ENCODE peak calls at places on chromosomes 7 and 10, in four cellular contexts. K is WTC11, L is left ventricle myocardium inferior, H is fibroblast of pulmonary artery. X is an unnamed sample.

GRCh38 chr10:971613-972012 is 16.6 kb upstream of the GTPBP4 start:
- DNase-seq in K (no peak), L (no peak), H (no peak), X (no peak)

GRCh38 chr7:72098812-72099211 is 313.3 kb downstream of the CALN1 start:
- DNase-seq in K (no peak), L (no peak), H (no peak), X (no peak)

GRCh38 chr7:76020031-76020714 is 25.8 kb upstream of the TMEM120A start:
- DNase-seq in K (peak), L (peak), H (peak), X (peak)

GRCh38 chr7:1523838-1524237 is 6.7 kb upstream of the MAFK start:
- DNase-seq in K (no peak), L (no peak), H (no peak), X (no peak)

GRCh38 chr10:131816941-131817700 is 83.7 kb upstream of the PPP2R2D start:
- DNase-seq in K (no peak), L (no peak), H (no peak), X (no peak)

GRCh38 chr10:71784679-71785272 is 11.5 kb upstream of the VSIR start:
- DNase-seq in K (no peak), L (no peak), H (no peak), X (no peak)

GRCh38 chr10:80252296-80252887 is 37.1 kb downstream of the MAT1A start:
- DNase-seq in K (no peak), L (no peak), H (no peak), X (no peak)

GRCh38 chr10:125014984-125015944 is 73.3 kb downstream of the ZRANB1 start:
- DNase-seq in K (no peak), L (peak), H (no peak), X (no peak)

GRCh38 chr7:27459729-27460048 is 203.0 kb downstream of the HIBADH start:
- DNase-seq in K (no peak), L (no peak), H (peak), X (no peak)

GRCh38 chr10:86888585-86889381 is 68.6 kb downstream of the MMRN2 start:
- DNase-seq in K (no peak), L (no peak), H (peak), X (no peak)

GRCh38 chr7:156169474-156170370 is 357.5 kb upstream of the SHH start:
- DNase-seq in K (no peak), L (no peak), H (no peak), X (no peak)

GRCh38 chr10:76034236-76035009 is 603.0 kb downstream of the LRMDA start:
- DNase-seq in K (no peak), L (no peak), H (no peak), X (no peak)

GRCh38 chr10:30373596-30374327 is 24.7 kb upstream of the MTPAP start:
- DNase-seq in K (no peak), L (no peak), H (no peak), X (no peak)

GRCh38 chr10:122420624-122421007 is 33.8 kb upstream of the ARMS2 start:
- DNase-seq in K (no peak), L (no peak), H (no peak), X (no peak)

GRCh38 chr10:31353574-31353973 is 34.6 kb downstream of the ZEB1 start:
- DNase-seq in K (no peak), L (no peak), H (peak), X (no peak)

GRCh38 chr7:30908681-30909080 is 3.0 kb upstream of the AQP1 start:
- DNase-seq in K (peak), L (no peak), H (no peak), X (peak)

GRCh38 chr10:127068485-127068884 is 127.9 kb downstream of the INSYN2A start:
- DNase-seq in K (no peak), L (no peak), H (no peak), X (no peak)

GRCh38 chr7:596819-597182 is 77.2 kb upstream of the PDGFA start:
- DNase-seq in K (no peak), L (no peak), H (no peak), X (no peak)

GRCh38 chr10:70508912-70509366 is 30.4 kb downstream of the PALD1 start:
- DNase-seq in K (peak), L (peak), H (peak), X (peak)

GRCh38 chr10:131692176-131692575 is 208.6 kb upstream of the PPP2R2D start:
- DNase-seq in K (no peak), L (no peak), H (no peak), X (no peak)

GRCh38 chr10:113026679-113027078 is 76.6 kb downstream of the TCF7L2 start:
- DNase-seq in K (no peak), L (no peak), H (no peak), X (no peak)

GRCh38 chr10:93773120-93773519 is 15.4 kb downstream of the LGI1 start:
- DNase-seq in K (no peak), L (no peak), H (no peak), X (no peak)

GRCh38 chr10:6920072-6921019 is 340.3 kb upstream of the PRKCQ start:
- DNase-seq in K (peak), L (peak), H (peak), X (peak)

GRCh38 chr10:60524541-60524940 is 134.9 kb upstream of the ANK3 start:
- DNase-seq in K (no peak), L (no peak), H (peak), X (no peak)

GRCh38 chr7:103348959-103349358 is 1.5 kb downstream of the PSMC2 start:
- DNase-seq in K (no peak), L (no peak), H (no peak), X (no peak)

GRCh38 chr7:152528612-152529011 is 92.8 kb upstream of the KMT2C start:
- DNase-seq in K (no peak), L (no peak), H (no peak), X (no peak)

GRCh38 chr10:31751401-31752080 is 177.1 kb downstream of the ARHGAP12 start:
- DNase-seq in K (no peak), L (no peak), H (no peak), X (no peak)

GRCh38 chr7:103037476-103037822 is 37.1 kb downstream of the FBXL13 start:
- DNase-seq in K (no peak), L (no peak), H (no peak), X (no peak)

GRCh38 chr10:74929197-74929596 is 102.8 kb downstream of the KAT6B start:
- DNase-seq in K (no peak), L (no peak), H (peak), X (no peak)

GRCh38 chr10:3251172-3251571 is 78.6 kb upstream of the PITRM1 start:
- DNase-seq in K (no peak), L (no peak), H (no peak), X (no peak)

GRCh38 chr7:47534322-47535032 is 47.4 kb downstream of the TNS3 start:
- DNase-seq in K (no peak), L (no peak), H (no peak), X (no peak)
- TF ChIP-seq CTCF in K (no peak), L (no peak), H (no peak), X (no peak)

DNA sequence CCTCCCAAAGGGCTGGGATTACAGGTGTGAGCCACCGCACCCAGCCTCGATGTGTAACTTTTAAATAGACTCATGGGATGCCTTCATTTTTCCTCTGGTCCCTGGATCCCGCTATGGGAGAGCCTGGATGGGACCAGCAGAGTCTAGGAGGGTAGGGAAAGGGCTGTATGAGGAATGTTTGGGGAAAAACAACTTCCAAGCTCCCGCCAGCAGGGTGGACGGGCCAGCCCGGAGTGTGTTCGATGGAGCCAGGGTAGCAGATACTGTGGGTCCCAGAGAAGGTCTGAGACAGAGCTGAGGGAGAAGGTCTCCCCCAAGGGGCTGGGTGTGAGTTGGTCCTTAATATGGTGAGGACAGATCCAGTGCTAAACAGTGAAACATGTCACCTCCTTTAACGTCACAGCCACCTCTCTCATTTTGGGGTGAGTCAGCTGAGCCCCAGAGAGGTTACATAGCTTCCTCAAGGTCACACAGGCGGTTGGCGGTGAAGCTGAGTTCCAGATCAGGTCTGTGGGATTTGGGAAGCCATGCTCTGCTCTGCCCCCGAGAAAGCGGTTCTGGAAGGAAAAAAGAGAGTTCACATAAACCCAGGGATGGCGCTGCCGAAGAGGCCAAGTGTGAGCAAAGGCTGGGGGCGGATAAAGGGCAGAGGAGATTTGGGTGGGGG is 66.4 kb downstream of the MYL10 start:
- DNase-seq in K (no peak), L (no peak), H (no peak), X (no peak)
- TF ChIP-seq CTCF in K (no peak), L (no peak), H (no peak), X (no peak)

DNA sequence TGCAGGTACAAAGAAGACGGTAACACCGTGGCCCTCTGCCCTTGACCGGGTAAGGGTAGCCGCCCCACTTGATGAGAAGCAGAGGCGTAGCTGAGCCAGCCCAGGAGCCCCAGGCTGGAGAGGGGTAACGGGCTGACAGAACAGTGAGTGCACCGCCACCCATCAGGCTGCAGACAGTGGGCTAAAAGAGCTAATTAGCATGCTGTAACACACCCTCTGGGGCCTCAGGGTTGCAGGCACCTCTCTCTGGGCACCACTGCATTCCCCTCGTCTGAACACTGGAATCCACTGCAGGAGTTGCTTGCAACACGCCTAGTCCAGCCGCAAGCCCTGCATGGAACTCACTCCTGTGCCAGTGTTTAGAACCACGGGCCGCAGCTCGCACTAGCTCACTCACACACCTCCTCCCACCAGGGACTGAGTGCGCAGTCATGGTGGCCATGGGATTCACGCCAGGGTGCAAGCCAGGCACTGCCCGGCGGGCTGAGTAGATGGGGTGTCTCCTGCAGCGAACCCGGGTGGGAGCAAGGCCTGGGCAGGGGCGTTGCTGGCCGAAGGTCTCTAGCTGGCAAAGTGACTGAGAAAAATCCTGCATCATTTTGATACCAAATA is 36.1 kb downstream of the AGMO start:
- DNase-seq in K (no peak), L (no peak), H (no peak), X (no peak)
- TF ChIP-seq CTCF in K (no peak), L (no peak), H (no peak), X (no peak)

DNA sequence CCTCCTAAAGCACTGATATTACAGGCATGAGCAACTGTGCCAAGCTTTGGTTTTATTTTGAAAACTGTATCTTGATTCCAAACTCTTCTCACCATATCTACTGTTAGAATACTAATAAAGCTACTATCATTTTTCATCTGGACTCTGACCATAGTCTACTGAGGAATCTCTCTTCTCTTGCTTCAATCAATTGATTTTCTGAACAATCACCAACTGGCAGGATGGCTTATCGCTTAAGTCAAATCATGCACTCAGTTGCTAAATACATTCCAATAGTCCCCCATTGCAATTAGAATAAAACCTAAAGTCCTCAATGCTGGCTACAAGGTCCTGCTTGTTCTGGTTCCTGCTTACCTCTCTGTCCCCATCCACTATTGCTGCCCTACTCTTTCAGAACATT is 2.3 kb upstream of the APBB1IP start:
- DNase-seq in K (no peak), L (no peak), H (no peak), X (no peak)
- TF ChIP-seq CTCF in K (no peak), L (no peak), H (no peak), X (no peak)

DNA sequence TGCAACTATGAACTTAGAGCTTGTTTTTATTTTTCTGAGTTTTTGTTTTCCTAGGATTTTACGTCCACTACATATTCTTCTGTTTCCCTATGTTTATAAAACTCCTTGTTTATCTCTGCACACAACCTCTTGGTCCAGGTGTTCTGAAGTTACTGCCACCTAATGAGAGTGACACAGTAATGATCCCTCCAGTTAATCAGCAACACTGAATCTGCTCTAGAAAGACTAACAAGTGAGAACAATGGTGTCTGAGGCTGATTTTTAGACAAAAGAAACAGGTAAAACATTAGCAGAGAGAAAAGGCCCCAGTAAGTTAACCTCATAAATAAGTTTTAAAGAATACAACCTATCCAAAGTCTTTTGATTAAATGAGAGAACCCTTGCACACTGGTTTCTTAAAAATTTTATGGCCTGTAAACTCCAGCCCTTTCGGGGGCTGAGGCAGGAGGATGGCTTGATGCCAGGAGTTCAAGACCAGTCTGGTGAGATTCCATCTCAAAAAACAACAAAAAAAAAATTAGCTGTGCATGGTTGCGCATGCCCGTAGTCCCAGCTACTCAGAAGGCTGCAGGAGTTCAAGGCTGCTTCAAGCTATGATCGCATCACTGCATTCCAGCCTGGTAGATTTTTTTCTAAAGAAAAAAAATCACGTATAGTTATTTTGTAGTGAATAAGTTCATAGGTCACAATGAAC is 397.6 kb downstream of the MAGI2 start:
- DNase-seq in K (no peak), L (no peak), H (peak), X (no peak)
- TF ChIP-seq CTCF in K (no peak), L (no peak), H (no peak), X (no peak)

GRCh38 chr10:119131512-119132240 is 27.8 kb downstream of the DENND10 start:
- DNase-seq in K (no peak), L (no peak), H (peak), X (no peak)

GRCh38 chr10:119120875-119121274 is 17.0 kb downstream of the DENND10 start:
- DNase-seq in K (no peak), L (no peak), H (no peak), X (no peak)

GRCh38 chr10:119120413-119120867 is 16.5 kb downstream of the DENND10 start:
- DNase-seq in K (no peak), L (no peak), H (no peak), X (no peak)

GRCh38 chr10:119129721-119130120 is 25.8 kb downstream of the DENND10 start:
- DNase-seq in K (no peak), L (no peak), H (no peak), X (no peak)

GRCh38 chr10:119125942-119126341 is 22.0 kb downstream of the DENND10 start:
- DNase-seq in K (no peak), L (no peak), H (no peak), X (no peak)
- TF ChIP-seq CTCF in K (no peak), L (no peak), H (no peak), X (no peak)

GRCh38 chr7:149615690-149616270 is 118.2 kb upstream of the ZNF746 start:
- DNase-seq in K (peak), L (peak), H (no peak), X (no peak)
- TF ChIP-seq CTCF in K (no peak), L (peak), H (no peak), X (no peak)